ENCODE peak calls at places on chromosomes 13 and 19, in ten cellular contexts. One of them, this sample, is unnamed.

GRCh38 chr19:45524575-45525129 is 17.4 kb downstream of the VASP start:
- DNase-seq in retinal pigment epithelial cell: no peak
- DNase-seq in heart right ventricle: peak; percentile 39
- DNase-seq in astrocyte of the spinal cord: no peak
- DNase-seq in fibroblast of the aortic adventitia: no peak
- DNase-seq in A549: no peak
- DNase-seq in GM23338: no peak
- DNase-seq in fibroblast of mammary gland: no peak
- DNase-seq in mammary epithelial cell: no peak
- DNase-seq in dorsolateral prefrontal cortex: no peak
- DNase-seq in this sample: no peak

GRCh38 chr13:30338331-30338851 is 31.0 kb upstream of the KATNAL1 start:
- DNase-seq in astrocyte of the spinal cord: no peak
- DNase-seq in fibroblast of mammary gland: peak; percentile 42
- DNase-seq in GM23338: no peak
- DNase-seq in fibroblast of the aortic adventitia: peak; percentile 41
- DNase-seq in mammary epithelial cell: peak; percentile 41
- DNase-seq in A549: no peak
- DNase-seq in heart right ventricle: no peak
- DNase-seq in retinal pigment epithelial cell: no peak
- DNase-seq in dorsolateral prefrontal cortex: no peak
- DNase-seq in this sample: peak; percentile 28

GRCh38 chr13:45873491-45874360 is 22.2 kb upstream of the SIAH3 start:
- DNase-seq in heart right ventricle: no peak
- DNase-seq in astrocyte of the spinal cord: peak; percentile 26
- DNase-seq in fibroblast of the aortic adventitia: peak; percentile 40
- DNase-seq in dorsolateral prefrontal cortex: no peak
- DNase-seq in A549: no peak
- DNase-seq in retinal pigment epithelial cell: no peak
- DNase-seq in mammary epithelial cell: peak; percentile 60
- DNase-seq in fibroblast of mammary gland: peak; percentile 15
- DNase-seq in GM23338: peak; percentile 61
- DNase-seq in this sample: no peak

GRCh38 chr19:16442386-16443276 is 29.1 kb downstream of the EPS15L1 start:
- DNase-seq in fibroblast of the aortic adventitia: no peak
- DNase-seq in retinal pigment epithelial cell: no peak
- DNase-seq in GM23338: no peak
- DNase-seq in fibroblast of mammary gland: no peak
- DNase-seq in mammary epithelial cell: no peak
- DNase-seq in astrocyte of the spinal cord: no peak
- DNase-seq in heart right ventricle: peak; percentile 38
- DNase-seq in dorsolateral prefrontal cortex: no peak
- DNase-seq in A549: no peak
- DNase-seq in this sample: no peak

GRCh38 chr13:30880151-30880551 is 25.9 kb upstream of the MEDAG start:
- DNase-seq in heart right ventricle: no peak
- DNase-seq in GM23338: no peak
- DNase-seq in retinal pigment epithelial cell: no peak
- DNase-seq in dorsolateral prefrontal cortex: no peak
- DNase-seq in fibroblast of mammary gland: peak; percentile 92
- DNase-seq in A549: no peak
- DNase-seq in mammary epithelial cell: no peak
- DNase-seq in astrocyte of the spinal cord: peak; percentile 60
- DNase-seq in fibroblast of the aortic adventitia: peak; percentile 78
- DNase-seq in this sample: peak; percentile 16

GRCh38 chr13:50576156-50576555 is 267.3 kb downstream of the DLEU7 start:
- DNase-seq in heart right ventricle: no peak
- DNase-seq in A549: no peak
- DNase-seq in astrocyte of the spinal cord: no peak
- DNase-seq in fibroblast of the aortic adventitia: no peak
- DNase-seq in retinal pigment epithelial cell: no peak
- DNase-seq in mammary epithelial cell: no peak
- DNase-seq in GM23338: no peak
- DNase-seq in fibroblast of mammary gland: no peak
- DNase-seq in dorsolateral prefrontal cortex: no peak
- DNase-seq in this sample: no peak

GRCh38 chr13:109072505-109072904 is 443.1 kb downstream of the MYO16 start:
- DNase-seq in retinal pigment epithelial cell: no peak
- DNase-seq in heart right ventricle: no peak
- DNase-seq in fibroblast of the aortic adventitia: no peak
- DNase-seq in fibroblast of mammary gland: no peak
- DNase-seq in astrocyte of the spinal cord: no peak
- DNase-seq in A549: no peak
- DNase-seq in GM23338: no peak
- DNase-seq in dorsolateral prefrontal cortex: no peak
- DNase-seq in mammary epithelial cell: no peak
- DNase-seq in this sample: no peak

GRCh38 chr19:10226376-10227214 is 4.5 kb downstream of the S1PR2 start:
- DNase-seq in retinal pigment epithelial cell: no peak
- DNase-seq in fibroblast of the aortic adventitia: peak; percentile 100
- DNase-seq in mammary epithelial cell: no peak
- DNase-seq in astrocyte of the spinal cord: peak; percentile 47
- DNase-seq in GM23338: no peak
- DNase-seq in heart right ventricle: peak; percentile 66
- DNase-seq in dorsolateral prefrontal cortex: no peak
- DNase-seq in A549: no peak
- DNase-seq in fibroblast of mammary gland: peak; percentile 99
- DNase-seq in this sample: peak; percentile 55

GRCh38 chr19:36014029-36014924 is at the start of gene ALKBH6:
- DNase-seq in retinal pigment epithelial cell: peak; percentile 92
- DNase-seq in astrocyte of the spinal cord: peak; percentile 99
- DNase-seq in mammary epithelial cell: peak; percentile 100
- DNase-seq in fibroblast of mammary gland: peak; percentile 97
- DNase-seq in A549: peak; percentile 100
- DNase-seq in heart right ventricle: peak; percentile 100
- DNase-seq in fibroblast of the aortic adventitia: peak; percentile 96
- DNase-seq in dorsolateral prefrontal cortex: peak; percentile 99
- DNase-seq in GM23338: peak; percentile 100
- DNase-seq in this sample: peak; percentile 99

GRCh38 chr19:39708594-39708993 is 4.3 kb downstream of the LGALS14 start:
- DNase-seq in mammary epithelial cell: no peak
- DNase-seq in fibroblast of mammary gland: no peak
- DNase-seq in retinal pigment epithelial cell: no peak
- DNase-seq in A549: no peak
- DNase-seq in astrocyte of the spinal cord: no peak
- DNase-seq in GM23338: no peak
- DNase-seq in fibroblast of the aortic adventitia: no peak
- DNase-seq in heart right ventricle: no peak
- DNase-seq in dorsolateral prefrontal cortex: no peak
- DNase-seq in this sample: no peak

GRCh38 chr13:48585456-48585840 is 52.6 kb upstream of the RCBTB2 start:
- DNase-seq in fibroblast of mammary gland: peak; percentile 39
- DNase-seq in fibroblast of the aortic adventitia: peak; percentile 75
- DNase-seq in astrocyte of the spinal cord: peak; percentile 69
- DNase-seq in retinal pigment epithelial cell: peak; percentile 95
- DNase-seq in heart right ventricle: peak; percentile 42
- DNase-seq in mammary epithelial cell: peak; percentile 95
- DNase-seq in dorsolateral prefrontal cortex: no peak
- DNase-seq in GM23338: peak; percentile 13
- DNase-seq in A549: no peak
- DNase-seq in this sample: peak; percentile 9

GRCh38 chr19:49355890-49356289 is 6.3 kb downstream of the TEAD2 start:
- DNase-seq in fibroblast of the aortic adventitia: no peak
- DNase-seq in fibroblast of mammary gland: peak; percentile 25
- DNase-seq in heart right ventricle: no peak
- DNase-seq in retinal pigment epithelial cell: no peak
- DNase-seq in mammary epithelial cell: no peak
- DNase-seq in astrocyte of the spinal cord: no peak
- DNase-seq in dorsolateral prefrontal cortex: no peak
- DNase-seq in GM23338: no peak
- DNase-seq in A549: no peak
- DNase-seq in this sample: no peak

GRCh38 chr13:99657848-99658265 is 156.6 kb downstream of the TM9SF2 start:
- DNase-seq in dorsolateral prefrontal cortex: no peak
- DNase-seq in astrocyte of the spinal cord: peak; percentile 54
- DNase-seq in A549: peak; percentile 15
- DNase-seq in fibroblast of mammary gland: peak; percentile 29
- DNase-seq in retinal pigment epithelial cell: no peak
- DNase-seq in mammary epithelial cell: no peak
- DNase-seq in fibroblast of the aortic adventitia: peak; percentile 5
- DNase-seq in GM23338: peak; percentile 73
- DNase-seq in heart right ventricle: peak; percentile 21
- DNase-seq in this sample: peak; percentile 35

GRCh38 chr19:1269065-1269477 is at the start of gene CIRBP:
- DNase-seq in heart right ventricle: peak; percentile 100
- DNase-seq in mammary epithelial cell: peak; percentile 98
- DNase-seq in fibroblast of mammary gland: peak; percentile 98
- DNase-seq in retinal pigment epithelial cell: peak; percentile 95
- DNase-seq in astrocyte of the spinal cord: peak; percentile 99
- DNase-seq in dorsolateral prefrontal cortex: peak; percentile 100
- DNase-seq in A549: peak; percentile 81
- DNase-seq in fibroblast of the aortic adventitia: peak; percentile 99
- DNase-seq in GM23338: peak; percentile 100
- DNase-seq in this sample: peak; percentile 99
- TF ChIP-seq CTCF in heart right ventricle: no peak
- TF ChIP-seq CTCF in mammary epithelial cell: no peak
- TF ChIP-seq CTCF in fibroblast of mammary gland: no peak
- TF ChIP-seq CTCF in retinal pigment epithelial cell: no peak
- TF ChIP-seq CTCF in astrocyte of the spinal cord: no peak
- TF ChIP-seq CTCF in dorsolateral prefrontal cortex: no peak
- TF ChIP-seq CTCF in A549: no peak
- TF ChIP-seq CTCF in fibroblast of the aortic adventitia: no peak
- TF ChIP-seq CTCF in GM23338: no peak
- TF ChIP-seq CTCF in this sample: no peak

GRCh38 chr19:27762933-27763332 is 1450.0 kb downstream of the UQCRFS1 start:
- DNase-seq in dorsolateral prefrontal cortex: no peak
- DNase-seq in mammary epithelial cell: no peak
- DNase-seq in GM23338: no peak
- DNase-seq in astrocyte of the spinal cord: no peak
- DNase-seq in fibroblast of the aortic adventitia: no peak
- DNase-seq in heart right ventricle: no peak
- DNase-seq in retinal pigment epithelial cell: no peak
- DNase-seq in fibroblast of mammary gland: no peak
- DNase-seq in A549: no peak
- DNase-seq in this sample: no peak
- H3K4me3 ChIP-seq in dorsolateral prefrontal cortex: no peak overlapping the region
- H3K4me3 ChIP-seq in mammary epithelial cell: no peak overlapping the region
- H3K4me3 ChIP-seq in GM23338: no peak overlapping the region
- H3K4me3 ChIP-seq in astrocyte of the spinal cord: no peak overlapping the region
- H3K4me3 ChIP-seq in fibroblast of the aortic adventitia: no peak overlapping the region
- H3K4me3 ChIP-seq in heart right ventricle: no peak overlapping the region
- H3K4me3 ChIP-seq in retinal pigment epithelial cell: no peak overlapping the region
- H3K4me3 ChIP-seq in fibroblast of mammary gland: no peak overlapping the region
- H3K4me3 ChIP-seq in A549: no peak overlapping the region
- H3K4me3 ChIP-seq in this sample: no peak overlapping the region

GRCh38 chr19:12606796-12607195 is 3.8 kb downstream of the ZNF490 start:
- DNase-seq in GM23338: no peak
- DNase-seq in retinal pigment epithelial cell: no peak
- DNase-seq in dorsolateral prefrontal cortex: no peak
- DNase-seq in fibroblast of the aortic adventitia: no peak
- DNase-seq in A549: no peak
- DNase-seq in mammary epithelial cell: peak; percentile 31
- DNase-seq in heart right ventricle: no peak
- DNase-seq in astrocyte of the spinal cord: no peak
- DNase-seq in fibroblast of mammary gland: no peak
- DNase-seq in this sample: no peak

GRCh38 chr19:12611361-12611699 is 610 bp downstream of the ZNF791 start:
- DNase-seq in dorsolateral prefrontal cortex: peak; percentile 77
- DNase-seq in fibroblast of the aortic adventitia: peak; percentile 78
- DNase-seq in astrocyte of the spinal cord: peak; percentile 88
- DNase-seq in A549: peak; percentile 60
- DNase-seq in mammary epithelial cell: peak; percentile 65
- DNase-seq in retinal pigment epithelial cell: peak; percentile 44
- DNase-seq in heart right ventricle: peak; percentile 86
- DNase-seq in fibroblast of mammary gland: peak; percentile 71
- DNase-seq in GM23338: peak; percentile 72
- DNase-seq in this sample: peak; percentile 56

DNA sequence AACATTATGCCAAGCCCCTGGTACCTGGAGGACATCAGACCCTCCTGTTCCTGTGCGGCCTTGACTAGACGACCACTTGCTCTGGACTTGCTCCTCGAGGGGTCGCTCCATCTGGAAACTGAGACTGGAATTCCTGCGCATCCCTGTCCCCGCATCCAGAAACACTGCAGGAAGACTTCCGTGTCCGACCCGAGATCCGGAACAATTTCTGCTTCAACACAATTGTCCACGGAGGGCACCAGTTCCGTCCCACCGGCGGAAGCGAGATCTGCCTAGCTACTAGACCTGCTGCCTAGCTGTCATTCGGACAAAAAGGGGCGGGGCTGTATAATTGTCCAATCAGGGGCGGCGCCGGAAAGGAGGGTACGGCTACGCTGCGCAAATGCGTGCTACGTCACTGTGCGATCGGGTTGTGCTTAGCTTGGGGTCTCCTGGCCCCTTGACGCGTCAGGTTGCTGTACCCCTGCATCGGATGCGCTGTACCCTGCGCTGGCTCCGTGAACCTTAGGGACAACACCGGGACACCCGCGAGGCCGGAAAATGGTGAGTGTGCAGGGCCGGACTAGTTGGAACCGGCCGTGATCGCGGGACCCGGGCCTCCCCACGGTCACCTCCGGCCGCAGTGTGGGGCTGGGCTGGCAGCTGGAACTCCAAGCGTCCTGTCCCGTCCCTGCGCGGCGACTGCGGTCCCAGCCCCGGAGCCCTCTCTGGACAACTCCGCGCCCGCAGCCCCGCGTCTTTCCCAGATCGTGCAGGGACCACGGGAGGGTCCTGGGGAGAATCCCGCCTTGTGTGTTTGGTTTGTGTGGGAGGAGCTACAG is at the start of the genes ZNF490 and ZNF791:
- DNase-seq in heart right ventricle: peak; percentile 99
- DNase-seq in astrocyte of the spinal cord: peak; percentile 98
- DNase-seq in fibroblast of the aortic adventitia: peak; percentile 97
- DNase-seq in fibroblast of mammary gland: peak; percentile 97
- DNase-seq in A549: peak; percentile 89
- DNase-seq in retinal pigment epithelial cell: peak; percentile 90
- DNase-seq in dorsolateral prefrontal cortex: peak; percentile 99
- DNase-seq in GM23338: peak; percentile 100
- DNase-seq in mammary epithelial cell: peak; percentile 95
- DNase-seq in this sample: peak; percentile 99
- TF ChIP-seq CTCF in heart right ventricle: no peak
- TF ChIP-seq CTCF in astrocyte of the spinal cord: no peak
- TF ChIP-seq CTCF in fibroblast of the aortic adventitia: peak; percentile 21
- TF ChIP-seq CTCF in fibroblast of mammary gland: peak; percentile 3
- TF ChIP-seq CTCF in A549: no peak
- TF ChIP-seq CTCF in retinal pigment epithelial cell: peak; percentile 1
- TF ChIP-seq CTCF in dorsolateral prefrontal cortex: no peak
- TF ChIP-seq CTCF in GM23338: peak; percentile 38
- TF ChIP-seq CTCF in mammary epithelial cell: no peak
- TF ChIP-seq CTCF in this sample: peak; percentile 34

DNA sequence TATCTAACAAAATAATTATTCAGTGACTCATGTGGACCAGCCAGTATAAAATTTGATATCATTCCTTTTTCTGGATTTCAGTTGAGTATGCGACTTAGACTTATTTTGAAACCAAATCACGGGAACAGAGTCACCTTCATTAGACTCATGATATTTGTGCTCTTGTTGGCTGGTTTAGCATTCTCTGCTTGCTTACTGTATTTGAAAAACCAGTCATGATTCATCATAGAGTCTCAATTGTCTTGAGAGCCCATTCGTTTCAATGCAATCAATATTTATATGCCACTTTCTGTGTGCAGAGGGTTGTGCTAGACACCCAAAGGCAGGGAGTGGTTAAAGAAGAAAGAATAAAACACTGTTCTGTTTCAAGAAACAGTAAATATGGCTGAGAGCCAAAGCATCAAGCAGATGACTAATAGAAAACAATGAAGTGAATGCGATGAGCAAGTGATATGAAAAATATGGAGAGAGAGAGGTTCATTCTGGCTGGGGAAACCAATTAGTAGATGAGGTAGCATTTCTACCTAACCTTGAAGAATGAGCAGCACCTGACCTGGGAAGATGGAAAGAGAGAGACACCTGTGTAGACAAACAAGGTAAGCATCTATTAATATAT is 99.6 kb upstream of the MBNL2 start:
- DNase-seq in fibroblast of the aortic adventitia: peak; percentile 81
- DNase-seq in mammary epithelial cell: peak; percentile 94
- DNase-seq in GM23338: no peak
- DNase-seq in heart right ventricle: no peak
- DNase-seq in retinal pigment epithelial cell: peak; percentile 76
- DNase-seq in A549: no peak
- DNase-seq in fibroblast of mammary gland: peak; percentile 76
- DNase-seq in dorsolateral prefrontal cortex: no peak
- DNase-seq in astrocyte of the spinal cord: peak; percentile 69
- DNase-seq in this sample: peak; percentile 77
- H3K4me3 ChIP-seq in fibroblast of the aortic adventitia: peak overlapping the region; percentile 10
- H3K4me3 ChIP-seq in mammary epithelial cell: no peak overlapping the region
- H3K4me3 ChIP-seq in GM23338: no peak overlapping the region
- H3K4me3 ChIP-seq in heart right ventricle: no peak overlapping the region
- H3K4me3 ChIP-seq in retinal pigment epithelial cell: peak overlapping the region; percentile 31
- H3K4me3 ChIP-seq in A549: peak overlapping the region; percentile 14
- H3K4me3 ChIP-seq in fibroblast of mammary gland: no peak overlapping the region
- H3K4me3 ChIP-seq in dorsolateral prefrontal cortex: no peak overlapping the region
- H3K4me3 ChIP-seq in astrocyte of the spinal cord: no peak overlapping the region
- H3K4me3 ChIP-seq in this sample: no peak overlapping the region

This sample was measured in brain microvascular endothelial cell.